ENCODE peak calls at places on chromosomes 2 and 18, in eight cellular contexts. V is mesothelial cell of epicardium, C is BJ, J is fibroblast of lung, O is cardiac muscle cell, A is left lung, W is H1, Q is IMR-90. D is an unnamed sample.

GRCh38 chr18:8946046-8946838 is 156.3 kb upstream of the NDUFV2 start:
- DNase-seq in A (no peak), C (peak), W (no peak), O (no peak), V (no peak), Q (peak), J (peak), D (no peak)

GRCh38 chr2:109447251-109447661 is 166.5 kb downstream of the SEPTIN10 start:
- DNase-seq in V (no peak), A (no peak), J (peak), W (no peak), C (peak), O (no peak), Q (peak), D (no peak)

GRCh38 chr2:16123881-16124780 is 183.8 kb downstream of the MYCN start:
- DNase-seq in Q (no peak), J (no peak), V (no peak), O (no peak), W (peak), C (no peak), A (no peak), D (no peak)

GRCh38 chr2:88999365-88999764 is 307.9 kb downstream of the RPIA start:
- DNase-seq in W (no peak), O (no peak), Q (no peak), V (no peak), C (no peak), A (no peak), J (no peak), D (no peak)

GRCh38 chr2:69767034-69767433 is 25.1 kb downstream of the ANXA4 start:
- DNase-seq in O (no peak), V (no peak), J (peak), Q (peak), C (peak), W (no peak), A (no peak), D (no peak)

GRCh38 chr2:132651115-132652099 is 18.6 kb downstream of the LYPD1 start:
- DNase-seq in W (no peak), C (no peak), O (peak), A (no peak), V (no peak), Q (peak), J (peak), D (peak)

GRCh38 chr2:167715932-167716331 is 531.5 kb downstream of the STK39 start:
- DNase-seq in V (no peak), A (peak), Q (no peak), C (no peak), J (no peak), O (no peak), W (no peak), D (no peak)

GRCh38 chr2:145957929-145958328 is 1438.0 kb upstream of the ZEB2 start:
- DNase-seq in W (no peak), V (no peak), J (no peak), C (no peak), O (no peak), A (no peak), Q (no peak), D (no peak)

GRCh38 chr2:39492095-39492590 is 55.1 kb upstream of the MAP4K3 start:
- DNase-seq in A (no peak), O (no peak), Q (peak), J (peak), W (no peak), C (peak), V (no peak), D (no peak)

GRCh38 chr18:217532-218334 is 50.1 kb downstream of the THOC1 start:
- DNase-seq in W (no peak), A (no peak), V (no peak), C (no peak), Q (no peak), O (no peak), J (no peak), D (no peak)

GRCh38 chr2:40433739-40434138 is 18.2 kb downstream of the SLC8A1 start:
- DNase-seq in O (no peak), W (no peak), V (no peak), A (no peak), C (no peak), Q (no peak), J (no peak), D (no peak)

GRCh38 chr2:118732432-118732831 is 115.0 kb downstream of the EN1 start:
- DNase-seq in Q (no peak), J (peak), O (no peak), V (no peak), W (no peak), A (no peak), C (no peak), D (no peak)

GRCh38 chr2:46161921-46162320 is 135.3 kb upstream of the EPAS1 start:
- DNase-seq in C (no peak), W (no peak), V (no peak), J (no peak), Q (no peak), A (no peak), O (no peak), D (no peak)

GRCh38 chr2:170585067-170585466 is 130.1 kb upstream of the SP5 start:
- DNase-seq in V (no peak), O (no peak), Q (no peak), A (no peak), C (no peak), J (no peak), W (no peak), D (no peak)

GRCh38 chr2:234521536-234521935 is 24.7 kb upstream of the ARL4C start:
- DNase-seq in Q (no peak), O (no peak), C (no peak), J (no peak), W (no peak), A (no peak), V (no peak), D (no peak)

GRCh38 chr2:196887431-196887830 is 39.1 kb downstream of the PGAP1 start:
- DNase-seq in C (no peak), A (no peak), Q (no peak), O (no peak), W (no peak), J (no peak), V (no peak), D (no peak)

GRCh38 chr2:164761737-164762460 is 79.7 kb downstream of the COBLL1 start:
- DNase-seq in C (no peak), J (no peak), V (no peak), Q (no peak), O (no peak), W (no peak), A (no peak), D (no peak)

GRCh38 chr2:16411788-16412187 is 253.8 kb downstream of the CYRIA start:
- DNase-seq in W (no peak), J (no peak), C (no peak), V (no peak), A (no peak), O (no peak), Q (no peak), D (no peak)

GRCh38 chr2:165198181-165198580 is 5.7 kb downstream of the SCN3A start:
- DNase-seq in O (no peak), C (no peak), A (no peak), V (no peak), W (no peak), J (no peak), Q (no peak), D (no peak)

GRCh38 chr2:186532891-186533290 is 46.8 kb downstream of the ZC3H15 start:
- DNase-seq in A (no peak), W (no peak), Q (no peak), O (no peak), C (no peak), J (peak), V (no peak), D (no peak)

GRCh38 chr2:241842620-241843211 is 16.0 kb downstream of the PDCD1 start:
- DNase-seq in W (peak), O (no peak), C (no peak), Q (no peak), J (no peak), A (peak), V (no peak), D (no peak)

GRCh38 chr2:54699665-54700064 is 23.8 kb upstream of the EML6 start:
- DNase-seq in C (no peak), A (no peak), Q (no peak), V (no peak), J (no peak), W (no peak), O (no peak), D (no peak)

GRCh38 chr18:56186319-56186718 is 452.1 kb downstream of the TXNL1 start:
- DNase-seq in O (no peak), W (no peak), V (no peak), Q (no peak), J (no peak), A (no peak), C (no peak), D (no peak)

GRCh38 chr2:183242937-183243336 is 118.7 kb downstream of the NUP35 start:
- DNase-seq in C (no peak), Q (peak), W (no peak), O (peak), A (no peak), V (no peak), J (peak), D (no peak)

GRCh38 chr2:127024769-127025356 is 82.1 kb downstream of the BIN1 start:
- DNase-seq in J (peak), W (peak), V (no peak), O (peak), Q (peak), C (no peak), A (peak), D (peak)

GRCh38 chr2:175640655-175641054 is 361.4 kb downstream of the LNPK start:
- DNase-seq in J (no peak), C (no peak), O (no peak), A (no peak), V (no peak), Q (no peak), W (no peak), D (no peak)

GRCh38 chr2:173017657-173018420 is 57.8 kb upstream of the MAP3K20 start:
- DNase-seq in Q (no peak), V (no peak), W (no peak), O (no peak), J (no peak), C (no peak), A (no peak), D (no peak)

GRCh38 chr2:235719146-235719942 is 225.5 kb downstream of the AGAP1 start:
- DNase-seq in A (no peak), V (no peak), C (no peak), W (no peak), Q (peak), J (peak), O (no peak), D (no peak)

GRCh38 chr2:223076573-223076972 is 24.6 kb downstream of the KCNE4 start:
- DNase-seq in O (no peak), W (no peak), A (no peak), V (no peak), J (peak), C (no peak), Q (peak), D (no peak)

GRCh38 chr18:48310353-48310752 is 98.8 kb downstream of the ZBTB7C start:
- DNase-seq in V (no peak), A (no peak), O (no peak), C (no peak), W (no peak), Q (no peak), J (no peak), D (no peak)
- TF ChIP-seq CTCF in V (no peak), A (no peak), O (no peak), C (no peak), W (no peak), Q (no peak), J (no peak), D (no peak)

GRCh38 chr2:158095912-158096311 is 5.8 kb upstream of the UPP2 start:
- DNase-seq in J (no peak), O (no peak), C (no peak), W (no peak), V (no peak), A (no peak), Q (no peak), D (no peak)
- TF ChIP-seq CTCF in J (no peak), O (no peak), C (no peak), W (peak), V (no peak), A (no peak), Q (no peak), D (no peak)

GRCh38 chr18:75343389-75343788 is 84.1 kb downstream of the SMIM21 start:
- DNase-seq in Q (no peak), V (no peak), O (peak), J (no peak), A (no peak), C (no peak), W (no peak), D (peak)

GRCh38 chr18:75344615-75345014 is 82.9 kb downstream of the SMIM21 start:
- DNase-seq in A (no peak), O (no peak), V (no peak), Q (no peak), C (no peak), J (no peak), W (no peak), D (no peak)

GRCh38 chr18:75341897-75342296 is 85.6 kb downstream of the SMIM21 start:
- DNase-seq in W (no peak), J (no peak), A (no peak), V (no peak), C (no peak), O (no peak), Q (no peak), D (no peak)

GRCh38 chr18:75346671-75347070 is 80.8 kb downstream of the SMIM21 start:
- DNase-seq in J (no peak), A (no peak), O (no peak), W (no peak), C (no peak), Q (no peak), V (no peak), D (no peak)

GRCh38 chr18:75344161-75344560 is 83.3 kb downstream of the SMIM21 start:
- DNase-seq in O (no peak), A (no peak), Q (no peak), W (no peak), V (no peak), C (no peak), J (no peak), D (no peak)
- TF ChIP-seq CTCF in O (no peak), A (no peak), Q (no peak), W (peak), V (no peak), C (no peak), J (no peak), D (no peak)

DNA sequence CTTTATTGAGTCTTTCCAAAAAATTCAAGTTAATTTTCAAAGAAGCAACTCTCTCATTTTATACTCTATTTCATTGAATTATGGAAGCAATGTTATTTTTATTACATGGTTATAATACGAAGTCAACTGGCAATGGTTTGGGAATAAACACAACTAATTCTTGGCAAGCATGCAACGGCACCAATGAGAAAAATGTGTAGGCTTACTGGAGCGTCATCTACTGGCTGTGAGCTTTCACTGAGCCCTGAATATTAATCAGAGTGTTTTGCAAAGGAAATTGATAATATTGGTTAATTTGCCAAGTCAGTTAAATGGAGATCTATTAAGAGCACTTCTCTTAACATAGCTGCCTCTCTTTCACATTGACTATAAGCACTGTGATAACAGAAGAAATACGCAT is 163.9 kb downstream of the IKZF2 start:
- DNase-seq in A (no peak), Q (no peak), W (no peak), V (no peak), O (no peak), J (no peak), C (no peak), D (no peak)
- TF ChIP-seq CTCF in A (no peak), Q (no peak), W (no peak), V (no peak), O (no peak), J (peak), C (no peak), D (no peak)

GRCh38 chr18:75962177-75962576 is 532.9 kb downstream of the ZNF516 start:
- DNase-seq in W (no peak), V (no peak), Q (no peak), O (no peak), A (no peak), J (no peak), C (no peak), D (no peak)

GRCh38 chr18:75959150-75959549 is 531.6 kb upstream of the SMIM21 start:
- DNase-seq in W (no peak), O (no peak), Q (no peak), J (no peak), A (no peak), V (no peak), C (no peak), D (no peak)

DNA sequence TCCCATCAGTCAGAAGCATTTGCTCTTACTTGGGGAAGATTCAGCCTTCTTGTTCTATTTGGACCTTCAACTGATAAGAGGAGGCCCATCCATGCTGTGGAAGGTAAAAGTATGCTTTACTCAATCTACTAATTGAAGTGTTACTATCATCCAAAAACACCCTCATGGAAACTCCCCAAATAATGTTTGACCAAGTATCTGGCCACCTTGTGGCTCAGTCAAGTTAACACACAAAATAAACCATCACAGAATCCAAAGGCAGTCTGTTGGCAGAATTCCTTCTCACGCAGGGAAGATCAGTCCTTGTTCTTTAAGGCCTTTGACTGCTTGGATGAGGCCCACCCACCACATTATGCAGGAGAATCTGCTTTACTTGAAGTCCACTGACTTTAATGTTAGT is 531.2 kb upstream of the SMIM21 start:
- DNase-seq in V (no peak), J (no peak), W (no peak), O (no peak), Q (no peak), C (no peak), A (no peak), D (no peak)
- TF ChIP-seq CTCF in V (no peak), J (no peak), W (peak), O (no peak), Q (no peak), C (no peak), A (no peak), D (peak)

GRCh38 chr18:31630549-31630948 is 38.9 kb downstream of the TTR start:
- DNase-seq in W (no peak), V (no peak), A (no peak), C (no peak), Q (no peak), J (no peak), O (no peak), D (no peak)

GRCh38 chr18:31631526-31631925 is 39.8 kb downstream of the TTR start:
- DNase-seq in W (no peak), A (no peak), C (no peak), O (no peak), J (no peak), V (no peak), Q (no peak), D (no peak)

GRCh38 chr18:31632356-31632755 is 40.7 kb downstream of the TTR start:
- DNase-seq in J (no peak), W (no peak), Q (no peak), O (no peak), A (no peak), V (no peak), C (no peak), D (no peak)

GRCh38 chr18:31624892-31625640 is 33.4 kb downstream of the TTR start:
- DNase-seq in O (no peak), Q (no peak), V (no peak), J (no peak), C (no peak), W (no peak), A (no peak), D (no peak)

GRCh38 chr18:31626409-31626808 is 34.7 kb downstream of the TTR start:
- DNase-seq in J (no peak), W (no peak), V (no peak), O (no peak), C (no peak), A (no peak), Q (no peak), D (no peak)
- TF ChIP-seq CTCF in J (no peak), W (no peak), V (no peak), O (no peak), C (no peak), A (no peak), Q (no peak), D (no peak)

DNA sequence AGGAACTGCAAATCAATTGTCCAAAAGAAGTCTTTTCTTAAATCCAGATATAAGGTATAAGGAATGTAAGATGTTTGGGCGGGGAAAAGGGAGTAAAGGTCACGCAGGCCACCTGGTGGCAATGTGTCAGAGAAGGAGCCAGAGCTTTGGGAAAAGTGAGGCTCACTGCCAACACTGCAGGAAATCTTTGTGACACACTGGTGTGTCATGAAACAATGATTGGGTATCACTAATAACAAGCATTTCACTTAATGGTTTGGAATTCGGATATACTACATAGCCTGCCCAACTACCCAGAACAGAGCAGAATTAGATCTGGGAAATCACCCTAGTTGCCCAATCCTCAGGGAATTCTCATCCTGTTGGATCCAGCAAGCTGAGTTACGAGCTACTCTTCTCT is 61.0 kb downstream of the RBMS1 start:
- DNase-seq in A (no peak), C (no peak), V (no peak), Q (peak), O (no peak), J (peak), W (no peak), D (no peak)
- TF ChIP-seq CTCF in A (no peak), C (peak), V (no peak), Q (no peak), O (no peak), J (no peak), W (peak), D (no peak)